ENCODE peak calls at places on chromosomes 7 and 10, in five cellular contexts. G, I, A, O and S are unnamed samples.
A peak's percentile ranks its signal among the peaks of the same experiment; 100 is the strongest.

GRCh38 chr10:78780551-78780961 is 288.2 kb upstream of the ZMIZ1 start:
- DNase-seq in I (no peak), O (no peak), A (no peak), G (no peak), S (no peak)

GRCh38 chr7:89623018-89623672 is 531.1 kb upstream of the STEAP1 start:
- DNase-seq in G (no peak), A (peak; percentile 36), I (peak; percentile 3), O (no peak), S (peak; percentile 14)

GRCh38 chr7:102230593-102230992 is 56.1 kb upstream of the SH2B2 start:
- DNase-seq in I (peak; percentile 81), A (no peak), G (peak; percentile 29), O (no peak), S (no peak)

GRCh38 chr7:117019786-117020604 is 66.7 kb downstream of the ST7 start:
- DNase-seq in I (peak; percentile 97), G (peak; percentile 94), A (peak; percentile 52), O (no peak), S (peak; percentile 85)

GRCh38 chr7:106823631-106824030 is 41.5 kb upstream of the PIK3CG start:
- DNase-seq in I (peak; percentile 37), G (no peak), O (no peak), A (no peak), S (no peak)

GRCh38 chr7:86600506-86601290 is 43.0 kb upstream of the GRM3 start:
- DNase-seq in A (peak; percentile 61), O (no peak), I (no peak), G (no peak), S (no peak)

GRCh38 chr7:601573-602340 is 82.1 kb upstream of the PDGFA start:
- DNase-seq in G (no peak), A (no peak), I (peak; percentile 19), O (no peak), S (no peak)

GRCh38 chr7:2006921-2007381 is 225.8 kb downstream of the MAD1L1 start:
- DNase-seq in G (no peak), O (no peak), A (peak; percentile 22), I (no peak), S (no peak)

GRCh38 chr7:116969371-116969902 is 16.1 kb downstream of the ST7 start:
- DNase-seq in G (no peak), A (no peak), O (no peak), I (no peak), S (no peak)

GRCh38 chr7:124171068-124171467 is 138.2 kb upstream of the TMEM229A start:
- DNase-seq in G (peak; percentile 61), I (peak; percentile 62), O (no peak), A (no peak), S (no peak)

GRCh38 chr10:62278461-62278910 is 9.8 kb upstream of the RTKN2 start:
- DNase-seq in O (no peak), G (no peak), I (peak; percentile 11), A (no peak), S (no peak)

GRCh38 chr7:52150952-52151351 is 834.3 kb upstream of the COBL start:
- DNase-seq in I (no peak), G (no peak), O (no peak), A (no peak), S (no peak)

GRCh38 chr10:16995867-16996529 is 133.6 kb downstream of the CUBN start:
- DNase-seq in I (peak; percentile 68), G (peak; percentile 92), A (no peak), O (no peak), S (peak; percentile 41)

GRCh38 chr10:127826161-127826740 is 66.5 kb downstream of the CLRN3 start:
- DNase-seq in I (no peak), G (no peak), A (no peak), O (no peak), S (no peak)

GRCh38 chr10:96840841-96841518 is 8.9 kb downstream of the LCOR start:
- DNase-seq in I (peak; percentile 60), A (no peak), O (no peak), G (peak; percentile 73), S (no peak)

GRCh38 chr10:1698185-1698584 is 39.1 kb downstream of the ADARB2 start:
- DNase-seq in G (no peak), O (no peak), I (no peak), A (no peak), S (no peak)

GRCh38 chr7:55498770-55499169 is 73.5 kb downstream of the VOPP1 start:
- DNase-seq in G (no peak), A (no peak), O (no peak), I (no peak), S (no peak)

GRCh38 chr7:139618482-139619366 is 95.2 kb downstream of the CLEC2L start:
- DNase-seq in G (peak; percentile 42), A (peak; percentile 50), O (no peak), I (peak; percentile 41), S (peak; percentile 27)

GRCh38 chr10:103445767-103446567 is 6.2 kb downstream of the CALHM2 start:
- DNase-seq in I (peak; percentile 52), A (no peak), G (peak; percentile 83), O (no peak), S (no peak)

GRCh38 chr7:101885597-101885955 is 68.2 kb downstream of the CUX1 start:
- DNase-seq in G (no peak), O (no peak), I (no peak), A (no peak), S (no peak)

GRCh38 chr7:13724631-13725566 is 264.6 kb downstream of the ETV1 start:
- DNase-seq in A (no peak), O (no peak), I (no peak), G (no peak), S (no peak)

GRCh38 chr7:42311195-42311594 is 74.2 kb upstream of the GLI3 start:
- DNase-seq in I (no peak), A (no peak), O (no peak), G (no peak), S (no peak)

GRCh38 chr10:97975598-97975997 is 54.8 kb downstream of the CRTAC1 start:
- DNase-seq in I (no peak), O (no peak), A (no peak), G (no peak), S (no peak)

GRCh38 chr7:100825760-100826545 is 1.4 kb downstream of the EPHB4 start:
- DNase-seq in O (no peak), A (no peak), I (peak; percentile 59), G (peak; percentile 72), S (no peak)

GRCh38 chr7:117669818-117670217 is 190.0 kb downstream of the CFTR start:
- DNase-seq in I (no peak), A (no peak), O (no peak), G (no peak), S (no peak)

GRCh38 chr7:36563706-36564325 is 160.5 kb downstream of the AOAH start:
- DNase-seq in A (no peak), I (peak; percentile 36), G (peak; percentile 50), O (no peak), S (no peak)

GRCh38 chr10:52434734-52435133 is 120.7 kb downstream of the DKK1 start:
- DNase-seq in G (no peak), A (no peak), I (no peak), O (no peak), S (no peak)

GRCh38 chr7:112540839-112541577 is 60.2 kb downstream of the LSMEM1 start:
- DNase-seq in G (no peak), O (no peak), A (no peak), I (no peak), S (no peak)

GRCh38 chr7:53398566-53398965 is 363.1 kb downstream of the POM121L12 start:
- DNase-seq in I (no peak), O (no peak), G (peak; percentile 47), A (no peak), S (no peak)

GRCh38 chr7:53397911-53398310 is 362.5 kb downstream of the POM121L12 start:
- DNase-seq in G (peak; percentile 3), A (no peak), I (no peak), O (no peak), S (no peak)
- H2AK5ac ChIP-seq in G (peak overlapping the region; percentile 60), A (no peak overlapping the region), I (no peak overlapping the region), O (no peak overlapping the region), S (no peak overlapping the region)

DNA sequence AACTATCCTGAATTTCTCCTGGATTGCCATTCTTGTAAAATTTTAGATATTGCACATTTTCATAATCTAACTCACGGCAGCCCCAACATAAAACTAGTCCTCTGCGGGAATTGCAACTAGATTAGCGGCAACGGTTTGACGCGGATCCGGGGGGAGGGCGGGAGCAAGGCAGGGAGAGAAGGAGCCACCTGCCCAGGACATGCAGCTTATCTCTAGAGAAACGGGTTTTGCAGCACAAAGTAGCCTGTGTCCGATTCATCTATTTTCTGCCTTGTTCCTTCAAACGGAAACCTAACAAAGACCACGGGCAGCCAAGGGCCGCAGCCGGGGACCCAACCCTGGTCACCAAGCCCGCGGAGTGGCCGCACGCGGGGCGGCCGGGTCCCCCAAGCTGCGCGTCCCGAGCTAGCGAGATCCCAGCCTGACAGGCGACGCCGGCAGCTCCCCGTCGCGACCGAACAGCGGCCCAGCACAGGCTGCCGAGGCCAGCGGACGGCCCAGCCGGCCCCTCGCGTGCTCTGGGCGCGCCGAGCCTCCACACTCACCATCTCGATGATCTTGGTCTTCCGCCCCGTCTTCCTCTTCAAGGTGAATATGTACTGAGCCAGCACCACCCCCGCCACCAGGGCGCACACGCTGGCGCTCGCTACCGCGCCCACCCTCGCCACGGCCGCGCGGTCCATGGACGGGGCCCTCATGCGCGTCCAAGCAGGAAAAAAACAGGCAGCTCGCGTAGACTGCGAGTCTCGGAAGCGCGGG is at the start of gene NT5C3A:
- DNase-seq in A (no peak), I (no peak), G (peak; percentile 53), O (no peak), S (peak; percentile 50)
- H3K18ac ChIP-seq in A (peak within 1 kb of the TSS; percentile 83), I (peak within 1 kb of the TSS; percentile 94), G (peak within 1 kb of the TSS; percentile 98), O (peak within 1 kb of the TSS; percentile 95), S (peak within 1 kb of the TSS; percentile 94)

GRCh38 chr10:132408823-132409666 is 12.0 kb downstream of the PWWP2B start:
- DNase-seq in G (no peak), A (no peak), I (no peak), O (no peak), S (no peak)
- H3K23ac ChIP-seq in G (peak overlapping the region; percentile 75), A (no peak overlapping the region), I (no peak overlapping the region), O (no peak overlapping the region), S (peak overlapping the region; percentile 83)

GRCh38 chr7:33714208-33714607 is 191.1 kb upstream of the BMPER start:
- DNase-seq in A (no peak), I (no peak), O (no peak), G (no peak), S (no peak)

GRCh38 chr7:33707427-33707826 is 197.9 kb upstream of the BMPER start:
- DNase-seq in A (no peak), I (no peak), G (no peak), O (no peak), S (no peak)

GRCh38 chr7:33710608-33711007 is 194.7 kb upstream of the BMPER start:
- DNase-seq in G (no peak), O (no peak), I (peak; percentile 14), A (no peak), S (no peak)

GRCh38 chr7:33712020-33712414 is 193.3 kb upstream of the BMPER start:
- DNase-seq in A (no peak), I (no peak), G (no peak), O (no peak), S (no peak)

GRCh38 chr7:33711231-33712019 is 193.9 kb upstream of the BMPER start:
- DNase-seq in A (no peak), G (no peak), I (no peak), O (no peak), S (no peak)
- H2AK5ac ChIP-seq in A (no peak overlapping the region), G (peak overlapping the region; percentile 91), I (no peak overlapping the region), O (peak overlapping the region; percentile 93), S (no peak overlapping the region)